ENCODE peak calls at places on chromosomes 5 and 9, in seven cellular contexts. X, B, O, V, H, R and Z are unnamed samples.

GRCh38 chr9:107175039-107175438 is 108.0 kb upstream of the RAD23B start:
- DNase-seq in X (peak; percentile 59), V (peak; percentile 60), B (no peak), O (peak; percentile 42), H (no peak), R (no peak), Z (no peak)

GRCh38 chr5:178389031-178389729 is 156.6 kb upstream of the PHYKPL start:
- DNase-seq in X (no peak), B (no peak), R (no peak), O (no peak), H (no peak), V (no peak), Z (no peak)

GRCh38 chr5:142548739-142549275 is 137.1 kb downstream of the FGF1 start:
- DNase-seq in B (peak; percentile 54), H (no peak), X (no peak), V (peak; percentile 79), R (peak; percentile 24), O (peak; percentile 66), Z (no peak)

GRCh38 chr9:90000925-90001324 is 396.1 kb downstream of the GADD45G start:
- DNase-seq in O (no peak), H (no peak), R (no peak), B (no peak), X (no peak), V (no peak), Z (no peak)

GRCh38 chr5:145903113-145903512 is 30.3 kb upstream of the GRXCR2 start:
- DNase-seq in O (no peak), H (no peak), B (no peak), V (no peak), X (no peak), R (no peak), Z (no peak)

GRCh38 chr5:175216991-175217390 is 227.0 kb downstream of the DRD1 start:
- DNase-seq in H (no peak), X (peak; percentile 25), R (no peak), O (no peak), B (no peak), V (peak; percentile 65), Z (no peak)

GRCh38 chr9:83449981-83450380 is 88.2 kb downstream of the FRMD3 start:
- DNase-seq in O (no peak), H (no peak), R (no peak), X (no peak), V (no peak), B (no peak), Z (no peak)

GRCh38 chr9:69200071-69200470 is 26.0 kb downstream of the TJP2 start:
- DNase-seq in B (peak; percentile 35), O (no peak), H (no peak), X (no peak), V (no peak), R (no peak), Z (no peak)

GRCh38 chr5:82259172-82259800 is 18.9 kb downstream of the RPS23 start:
- DNase-seq in R (peak; percentile 40), B (no peak), X (no peak), V (no peak), O (no peak), H (no peak), Z (no peak)

GRCh38 chr5:135491038-135491551 is 38.9 kb upstream of the TIFAB start:
- DNase-seq in B (no peak), X (no peak), V (no peak), O (no peak), H (no peak), R (no peak), Z (no peak)

GRCh38 chr5:135491552-135492318 is 39.6 kb upstream of the TIFAB start:
- DNase-seq in R (peak; percentile 34), V (no peak), O (no peak), X (no peak), B (no peak), H (no peak), Z (peak; percentile 76)

GRCh38 chr5:135490245-135491037 is 38.3 kb upstream of the TIFAB start:
- DNase-seq in O (no peak), V (no peak), H (no peak), B (no peak), X (no peak), R (no peak), Z (no peak)

GRCh38 chr5:135493406-135494180 is 41.4 kb upstream of the TIFAB start:
- DNase-seq in V (peak; percentile 57), R (no peak), H (no peak), X (no peak), B (no peak), O (no peak), Z (no peak)

GRCh38 chr5:135492319-135492626 is 40.1 kb upstream of the TIFAB start:
- DNase-seq in B (no peak), R (no peak), O (no peak), X (no peak), H (no peak), V (no peak), Z (no peak)
- H3K27me3 ChIP-seq in B (peaks cover 34% of the 10 kb centered on the region), R (peaks cover 26% of the 10 kb centered on the region), O (peaks cover 81% of the 10 kb centered on the region), X (peaks cover 3% of the 10 kb centered on the region), H (peaks cover 7% of the 10 kb centered on the region), V (peaks cover 12% of the 10 kb centered on the region), Z (peaks cover 52% of the 10 kb centered on the region)

DNA sequence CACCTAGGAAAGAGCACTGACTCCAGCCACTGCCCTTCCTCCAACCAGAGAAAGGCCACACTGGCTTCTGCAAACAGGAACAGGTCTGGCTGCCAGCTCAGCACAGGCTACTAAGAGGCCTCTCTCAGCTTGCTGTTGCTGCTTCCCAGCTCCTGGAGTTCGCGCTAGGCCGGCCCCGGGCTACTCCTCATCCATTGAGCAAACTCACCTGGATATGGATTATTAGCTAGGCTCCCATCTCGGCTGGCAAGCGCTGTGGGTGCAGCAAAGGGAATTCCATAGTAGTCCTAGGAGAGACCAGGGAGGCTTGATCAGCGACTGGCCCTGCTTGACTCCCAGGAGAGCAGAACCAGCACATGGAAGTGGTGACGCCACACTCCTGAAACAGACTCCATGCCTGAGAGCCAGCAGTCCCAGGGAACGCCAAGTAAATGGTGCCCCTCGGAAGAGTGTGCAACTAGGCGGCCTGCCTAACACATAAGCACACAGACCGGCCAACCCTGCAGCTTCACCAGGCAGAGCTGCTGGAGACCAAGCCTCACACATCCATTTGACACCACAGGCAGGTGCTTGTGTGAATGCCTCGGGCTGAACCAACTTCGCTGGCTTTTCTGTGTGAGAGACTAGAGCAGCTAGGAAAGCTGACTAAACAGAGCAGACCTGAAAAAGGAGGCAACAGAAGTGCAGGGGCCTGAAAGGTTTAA is 107.2 kb downstream of the UBE2R2 start:
- DNase-seq in X (no peak), O (no peak), B (no peak), H (no peak), R (no peak), V (no peak), Z (no peak)
- H3K36me3 ChIP-seq in X (peaks cover 9% of the 10 kb centered on the region), O (peaks cover 95% of the 10 kb centered on the region), B (no peaks in the 10 kb centered on the region), H (peaks cover 57% of the 10 kb centered on the region), R (peaks cover 12% of the 10 kb centered on the region), V (peaks cover 51% of the 10 kb centered on the region), Z (peaks cover 93% of the 10 kb centered on the region)

GRCh38 chr9:76394023-76394895 is at the start of gene RFK:
- DNase-seq in X (peak; percentile 95), V (peak; percentile 89), B (peak; percentile 91), R (peak; percentile 91), H (peak; percentile 91), O (peak; percentile 94), Z (peak; percentile 93)

GRCh38 chr9:76394896-76395244 is 644 bp upstream of the RFK start:
- DNase-seq in V (peak; percentile 85), R (peak; percentile 66), O (peak; percentile 50), X (peak; percentile 51), B (peak; percentile 38), H (peak; percentile 67), Z (no peak)

GRCh38 chr9:76395381-76395780 is 1.2 kb upstream of the RFK start:
- DNase-seq in B (no peak), X (no peak), R (no peak), H (no peak), V (no peak), O (no peak), Z (no peak)

GRCh38 chr9:76396144-76396543 is 1.9 kb upstream of the RFK start:
- DNase-seq in B (no peak), H (no peak), R (no peak), X (no peak), O (no peak), V (no peak), Z (no peak)

DNA sequence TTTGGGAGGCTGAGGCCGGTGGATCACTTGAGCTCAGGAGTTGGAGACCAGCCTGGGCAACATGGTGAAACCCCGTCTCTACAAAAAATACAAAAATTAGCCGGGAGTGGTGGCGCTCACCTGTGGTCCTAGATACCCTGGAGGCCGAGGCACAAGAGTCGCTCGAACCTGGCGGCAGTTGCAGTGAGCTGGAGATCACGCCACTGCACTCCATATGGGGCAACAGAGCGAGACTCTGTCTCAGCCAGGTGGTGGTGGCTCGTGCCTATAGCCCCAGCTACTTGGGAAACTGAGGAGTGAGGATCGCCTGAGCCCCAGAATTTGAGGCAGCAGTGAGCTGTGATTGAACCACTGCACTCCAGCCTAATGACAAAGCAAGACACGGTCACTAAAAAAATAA is 2.4 kb upstream of the RFK start:
- DNase-seq in V (no peak), X (no peak), B (no peak), R (no peak), H (no peak), O (no peak), Z (no peak)
- H3K4me1 ChIP-seq in V (no peaks in the 10 kb centered on the region), X (peaks cover 4% of the 10 kb centered on the region), B (no peaks in the 10 kb centered on the region), R (no peaks in the 10 kb centered on the region), H (peaks cover 19% of the 10 kb centered on the region), O (peaks cover 27% of the 10 kb centered on the region), Z (peaks cover 7% of the 10 kb centered on the region)

GRCh38 chr9:136145580-136145979 is 26.9 kb upstream of the TMEM250 start:
- DNase-seq in B (no peak), R (no peak), V (no peak), X (no peak), O (no peak), H (no peak), Z (no peak)

GRCh38 chr9:136147890-136148714 is 29.4 kb upstream of the TMEM250 start:
- DNase-seq in O (no peak), V (no peak), B (no peak), X (no peak), R (no peak), H (no peak), Z (no peak)

GRCh38 chr9:136146126-136147037 is 27.7 kb upstream of the TMEM250 start:
- DNase-seq in B (no peak), R (no peak), O (no peak), H (no peak), V (no peak), X (no peak), Z (no peak)

GRCh38 chr9:136148766-136149165 is 30.1 kb upstream of the TMEM250 start:
- DNase-seq in X (no peak), B (no peak), O (no peak), H (no peak), V (no peak), R (no peak), Z (no peak)

DNA sequence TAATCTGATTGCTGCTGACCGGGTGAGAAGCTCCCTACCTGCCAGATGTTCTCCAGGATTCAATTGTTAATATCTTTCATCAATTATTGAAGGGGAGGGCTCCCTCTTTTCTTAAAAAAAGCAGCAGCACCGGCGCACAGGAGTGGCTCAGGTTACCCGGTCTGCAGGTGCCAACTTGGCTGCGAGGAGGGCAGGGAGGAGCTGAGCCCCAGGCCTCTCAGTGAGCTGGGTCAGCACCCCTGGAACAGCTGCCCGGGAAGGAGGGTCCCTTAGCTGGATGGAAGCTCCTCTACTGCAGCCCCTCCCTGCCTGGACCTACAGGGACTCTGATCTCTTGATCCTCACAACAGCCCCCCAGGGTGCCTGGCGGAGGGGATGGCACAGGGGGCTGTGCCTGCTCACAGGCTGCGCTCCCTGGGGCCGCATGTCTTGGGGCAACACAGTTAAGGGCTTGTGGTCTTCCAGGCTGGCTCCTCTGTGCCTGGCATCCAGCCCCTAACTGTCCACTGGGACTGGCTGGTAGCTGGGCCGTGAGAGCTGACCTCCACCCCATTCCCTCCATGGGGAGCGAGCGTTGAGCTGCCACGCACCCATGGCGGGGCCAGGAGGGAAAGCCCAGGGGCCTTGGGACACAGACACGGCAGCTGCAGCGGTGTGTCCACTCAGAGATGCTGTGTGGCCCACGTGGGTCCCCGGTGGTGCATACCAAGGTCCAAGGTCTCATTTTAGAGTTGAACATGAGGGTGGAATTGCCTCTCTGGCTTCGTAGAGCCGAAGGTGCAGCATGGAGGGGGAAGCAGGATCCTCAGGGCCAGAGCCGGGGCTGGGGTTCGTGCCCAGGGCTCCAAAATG is 28.6 kb upstream of the TMEM250 start:
- DNase-seq in X (no peak), O (no peak), V (no peak), R (no peak), H (no peak), B (no peak), Z (no peak)
- H3K27me3 ChIP-seq in X (no peaks in the 10 kb centered on the region), O (peaks cover 60% of the 10 kb centered on the region), V (no peaks in the 10 kb centered on the region), R (peaks cover 97% of the 10 kb centered on the region), H (no peaks in the 10 kb centered on the region), B (no peaks in the 10 kb centered on the region), Z (peaks cover 62% of the 10 kb centered on the region)